ENCODE peak calls at places on chromosomes 16 and 17, in seven cellular contexts. Y, Q, P, R, Z, O and S are unnamed samples.

GRCh38 chr16:14164916-14165684 is 94.0 kb downstream of the MRTFB start:
- ATAC-seq in Y (no peak), Q (no peak), P (no peak), R (no peak), Z (no peak), O (no peak), S (no peak)

GRCh38 chr16:66150691-66151090 is 215.8 kb upstream of the CDH5 start:
- ATAC-seq in Y (no peak), Q (peak; percentile 66), P (no peak), R (no peak), Z (peak; percentile 58), O (no peak), S (no peak)

GRCh38 chr17:38739305-38739704 is 8.8 kb downstream of the PCGF2 start:
- ATAC-seq in Y (no peak), Q (no peak), P (no peak), R (no peak), Z (no peak), O (no peak), S (no peak)

GRCh38 chr16:68744744-68745280 is 7.7 kb downstream of the CDH1 start:
- ATAC-seq in Y (no peak), Q (no peak), P (peak; percentile 88), R (no peak), Z (no peak), O (no peak), S (no peak)

GRCh38 chr17:28734712-28735241 is 6.2 kb downstream of the NEK8 start:
- ATAC-seq in Y (no peak), Q (no peak), P (no peak), R (no peak), Z (no peak), O (no peak), S (no peak)

GRCh38 chr17:78063489-78063888 is 65.1 kb downstream of the TMC6 start:
- ATAC-seq in Y (peak; percentile 92), Q (no peak), P (no peak), R (no peak), Z (no peak), O (peak; percentile 39), S (no peak)

GRCh38 chr17:10294162-10294561 is 78.6 kb downstream of the MYH13 start:
- ATAC-seq in Y (no peak), Q (no peak), P (no peak), R (no peak), Z (no peak), O (no peak), S (no peak)

GRCh38 chr17:4393806-4394205 is 27.3 kb upstream of the UBE2G1 start:
- ATAC-seq in Y (no peak), Q (no peak), P (no peak), R (no peak), Z (no peak), O (no peak), S (no peak)

GRCh38 chr17:3551189-3551588 is 6.4 kb downstream of the TRPV3 start:
- ATAC-seq in Y (no peak), Q (no peak), P (peak; percentile 85), R (no peak), Z (no peak), O (no peak), S (peak; percentile 55)

GRCh38 chr16:18948372-18949020 is 22.3 kb upstream of the SMG1 start:
- ATAC-seq in Y (no peak), Q (no peak), P (no peak), R (no peak), Z (no peak), O (no peak), S (no peak)

GRCh38 chr16:9115277-9115676 is 23.8 kb downstream of the HAPSTR1 start:
- ATAC-seq in Y (no peak), Q (no peak), P (no peak), R (no peak), Z (no peak), O (no peak), S (peak; percentile 7)

GRCh38 chr16:24717411-24717810 is 12.0 kb upstream of the TNRC6A start:
- ATAC-seq in Y (no peak), Q (no peak), P (no peak), R (no peak), Z (no peak), O (no peak), S (no peak)

GRCh38 chr16:87358696-87359095 is 24.9 kb downstream of the FBXO31 start:
- ATAC-seq in Y (no peak), Q (peak; percentile 25), P (no peak), R (no peak), Z (no peak), O (no peak), S (no peak)

GRCh38 chr16:53356478-53357207 is 77.6 kb upstream of the RBL2 start:
- ATAC-seq in Y (no peak), Q (no peak), P (no peak), R (no peak), Z (no peak), O (no peak), S (no peak)